ENCODE peak calls at places on chromosomes 2 and 18, in six cellular contexts. M is GDM1, Z is germinal center, A is fibroblast of mammary gland, L is progenitor cell of endocrine pancreas, B is HCT116. U is an unnamed sample.

GRCh38 chr2:238693337-238694093 is 154.4 kb upstream of the TWIST2 start:
- DNase-seq in M (no peak), Z (no peak), A (no peak), L (no peak), B (no peak), U (no peak)

GRCh38 chr2:72883356-72883962 is 3.7 kb upstream of the SPR start:
- DNase-seq in M (no peak), Z (no peak), A (peak), L (peak), B (no peak), U (no peak)

GRCh38 chr18:75374466-75374865 is 53.0 kb downstream of the SMIM21 start:
- DNase-seq in M (no peak), Z (no peak), A (no peak), L (no peak), B (no peak), U (no peak)

GRCh38 chr2:111930875-111931274 is 32.5 kb downstream of the MERTK start:
- DNase-seq in M (no peak), Z (no peak), A (peak), L (no peak), B (no peak), U (peak)

GRCh38 chr18:45562567-45563479 is 52.5 kb upstream of the SLC14A2 start:
- DNase-seq in M (no peak), Z (no peak), A (no peak), L (no peak), B (no peak), U (no peak)

GRCh38 chr2:1550658-1551316 is 137.5 kb downstream of the TPO start:
- DNase-seq in M (no peak), Z (peak), A (peak), L (peak), B (peak), U (peak)

GRCh38 chr18:11387880-11388279 is 221.5 kb upstream of the SLC35G4 start:
- DNase-seq in M (no peak), Z (no peak), A (peak), L (no peak), B (peak), U (peak)

GRCh38 chr2:55418512-55419235 is 982 bp downstream of the CCDC88A start:
- DNase-seq in M (no peak), Z (peak), A (no peak), L (no peak), B (no peak), U (no peak)

GRCh38 chr2:29723255-29724001 is 198.0 kb downstream of the ALK start:
- DNase-seq in M (no peak), Z (no peak), A (no peak), L (no peak), B (no peak), U (no peak)

GRCh38 chr18:10131783-10132381 is 218.1 kb downstream of the VAPA start:
- DNase-seq in M (no peak), Z (no peak), A (no peak), L (peak), B (no peak), U (no peak)

GRCh38 chr2:106104332-106105062 is 89.6 kb downstream of the UXS1 start:
- DNase-seq in M (no peak), Z (peak), A (peak), L (peak), B (peak), U (peak)

GRCh38 chr2:222946700-222947278 is 86.0 kb downstream of the ACSL3 start:
- DNase-seq in M (no peak), Z (no peak), A (peak), L (no peak), B (no peak), U (no peak)

GRCh38 chr2:241777167-241777685 is 604 bp downstream of the GAL3ST2 start:
- DNase-seq in M (no peak), Z (no peak), A (no peak), L (no peak), B (no peak), U (no peak)

GRCh38 chr2:63667132-63667531 is 78.4 kb downstream of the MDH1 start:
- DNase-seq in M (no peak), Z (no peak), A (no peak), L (no peak), B (no peak), U (no peak)

GRCh38 chr18:7158201-7158600 is 40.6 kb upstream of the LAMA1 start:
- DNase-seq in M (no peak), Z (no peak), A (peak), L (no peak), B (no peak), U (peak)

GRCh38 chr2:240443891-240444301 is 8.4 kb downstream of the GPC1 start:
- DNase-seq in M (no peak), Z (no peak), A (peak), L (no peak), B (no peak), U (no peak)

GRCh38 chr2:27231921-27232320 is 14.8 kb downstream of the CAD start:
- DNase-seq in M (no peak), Z (no peak), A (no peak), L (no peak), B (no peak), U (no peak)

GRCh38 chr2:221443631-221444030 is 128.5 kb downstream of the EPHA4 start:
- DNase-seq in M (no peak), Z (no peak), A (peak), L (no peak), B (no peak), U (no peak)

GRCh38 chr2:127672341-127673303 is 2.7 kb downstream of the LIMS2 start:
- DNase-seq in M (no peak), Z (no peak), A (no peak), L (no peak), B (no peak), U (no peak)

GRCh38 chr2:10329880-10330699 is 27.4 kb downstream of the HPCAL1 start:
- DNase-seq in M (no peak), Z (no peak), A (peak), L (no peak), B (no peak), U (peak)

GRCh38 chr2:191376981-191377629 is 131.9 kb downstream of the MYO1B start:
- DNase-seq in M (peak), Z (no peak), A (peak), L (no peak), B (peak), U (peak)

GRCh38 chr2:120373424-120373823 is 27.5 kb downstream of the INHBB start:
- DNase-seq in M (no peak), Z (no peak), A (no peak), L (no peak), B (no peak), U (no peak)

GRCh38 chr18:6363216-6363615 is 51.5 kb downstream of the L3MBTL4 start:
- DNase-seq in M (no peak), Z (no peak), A (no peak), L (no peak), B (no peak), U (no peak)

GRCh38 chr2:181949047-181949446 is 36.6 kb upstream of the PPP1R1C start:
- DNase-seq in M (no peak), Z (no peak), A (peak), L (no peak), B (peak), U (no peak)

U was measured in H54.